ENCODE peak calls at places on chromosome 12, in nine cellular contexts. One of them, this sample, is unnamed.

GRCh38 chr12:75852143-75852542 is 179.4 kb downstream of the PHLDA1 start:
- DNase-seq in CD8-positive, alpha-beta T cell: no peak
- DNase-seq in HepG2: no peak
- DNase-seq in heart right ventricle: no peak
- DNase-seq in fibroblast of lung: peak; percentile 54
- DNase-seq in tibial artery: no peak
- DNase-seq in tibial nerve: no peak
- DNase-seq in suprapubic skin: no peak
- DNase-seq in psoas muscle: no peak
- DNase-seq in this sample: peak; percentile 93

GRCh38 chr12:57178213-57178612 is 30.8 kb upstream of the LRP1-AS start:
- DNase-seq in tibial nerve: no peak
- DNase-seq in HepG2: no peak
- DNase-seq in fibroblast of lung: no peak
- DNase-seq in psoas muscle: no peak
- DNase-seq in heart right ventricle: no peak
- DNase-seq in CD8-positive, alpha-beta T cell: no peak
- DNase-seq in suprapubic skin: no peak
- DNase-seq in tibial artery: no peak
- DNase-seq in this sample: no peak

GRCh38 chr12:12555656-12556055 is 7.0 kb downstream of the DUSP16 start:
- DNase-seq in psoas muscle: no peak
- DNase-seq in tibial nerve: no peak
- DNase-seq in fibroblast of lung: no peak
- DNase-seq in tibial artery: no peak
- DNase-seq in HepG2: no peak
- DNase-seq in heart right ventricle: no peak
- DNase-seq in CD8-positive, alpha-beta T cell: no peak
- DNase-seq in suprapubic skin: no peak
- DNase-seq in this sample: no peak

GRCh38 chr12:95413576-95413975 is 60.4 kb upstream of the METAP2 start:
- DNase-seq in HepG2: no peak
- DNase-seq in fibroblast of lung: peak; percentile 19
- DNase-seq in psoas muscle: no peak
- DNase-seq in CD8-positive, alpha-beta T cell: no peak
- DNase-seq in tibial nerve: no peak
- DNase-seq in heart right ventricle: no peak
- DNase-seq in suprapubic skin: no peak
- DNase-seq in tibial artery: no peak
- DNase-seq in this sample: no peak

GRCh38 chr12:24054411-24054810 is 104.9 kb upstream of the SOX5 start:
- DNase-seq in CD8-positive, alpha-beta T cell: no peak
- DNase-seq in psoas muscle: no peak
- DNase-seq in tibial artery: peak; percentile 70
- DNase-seq in HepG2: no peak
- DNase-seq in fibroblast of lung: no peak
- DNase-seq in tibial nerve: no peak
- DNase-seq in suprapubic skin: no peak
- DNase-seq in heart right ventricle: no peak
- DNase-seq in this sample: no peak

GRCh38 chr12:52879394-52880351 is 25.2 kb downstream of the KRT8 start:
- DNase-seq in suprapubic skin: no peak
- DNase-seq in tibial artery: peak; percentile 86
- DNase-seq in heart right ventricle: peak; percentile 76
- DNase-seq in CD8-positive, alpha-beta T cell: peak; percentile 63
- DNase-seq in fibroblast of lung: peak; percentile 78
- DNase-seq in HepG2: peak; percentile 83
- DNase-seq in psoas muscle: peak; percentile 66
- DNase-seq in tibial nerve: peak; percentile 80
- DNase-seq in this sample: peak; percentile 72

GRCh38 chr12:124109760-124110159 is 136.7 kb downstream of the ZNF664 start:
- DNase-seq in HepG2: no peak
- DNase-seq in fibroblast of lung: no peak
- DNase-seq in heart right ventricle: no peak
- DNase-seq in tibial nerve: no peak
- DNase-seq in CD8-positive, alpha-beta T cell: no peak
- DNase-seq in tibial artery: no peak
- DNase-seq in psoas muscle: no peak
- DNase-seq in suprapubic skin: no peak
- DNase-seq in this sample: no peak

GRCh38 chr12:55935742-55936151 is 4.8 kb downstream of the DGKA start:
- DNase-seq in fibroblast of lung: no peak
- DNase-seq in HepG2: no peak
- DNase-seq in psoas muscle: peak; percentile 51
- DNase-seq in tibial artery: no peak
- DNase-seq in suprapubic skin: no peak
- DNase-seq in tibial nerve: no peak
- DNase-seq in CD8-positive, alpha-beta T cell: no peak
- DNase-seq in heart right ventricle: peak; percentile 50
- DNase-seq in this sample: no peak

GRCh38 chr12:96617178-96617577 is 127.8 kb downstream of the CFAP54 start:
- DNase-seq in tibial artery: no peak
- DNase-seq in suprapubic skin: no peak
- DNase-seq in CD8-positive, alpha-beta T cell: no peak
- DNase-seq in psoas muscle: no peak
- DNase-seq in fibroblast of lung: no peak
- DNase-seq in tibial nerve: no peak
- DNase-seq in HepG2: no peak
- DNase-seq in heart right ventricle: no peak
- DNase-seq in this sample: no peak

GRCh38 chr12:96368233-96368632 is 32.0 kb downstream of the CDK17 start:
- DNase-seq in CD8-positive, alpha-beta T cell: no peak
- DNase-seq in suprapubic skin: no peak
- DNase-seq in fibroblast of lung: peak; percentile 24
- DNase-seq in psoas muscle: no peak
- DNase-seq in tibial artery: no peak
- DNase-seq in tibial nerve: no peak
- DNase-seq in heart right ventricle: no peak
- DNase-seq in HepG2: no peak
- DNase-seq in this sample: no peak

GRCh38 chr12:113467154-113467513 is 4.5 kb downstream of the LHX5 start:
- DNase-seq in tibial nerve: no peak
- DNase-seq in HepG2: no peak
- DNase-seq in suprapubic skin: no peak
- DNase-seq in tibial artery: no peak
- DNase-seq in psoas muscle: no peak
- DNase-seq in fibroblast of lung: no peak
- DNase-seq in heart right ventricle: no peak
- DNase-seq in CD8-positive, alpha-beta T cell: no peak
- DNase-seq in this sample: no peak

GRCh38 chr12:180445-180844 is 33.5 kb downstream of the SLC6A12 start:
- DNase-seq in tibial nerve: peak; percentile 34
- DNase-seq in CD8-positive, alpha-beta T cell: no peak
- DNase-seq in tibial artery: peak; percentile 75
- DNase-seq in HepG2: no peak
- DNase-seq in psoas muscle: no peak
- DNase-seq in suprapubic skin: no peak
- DNase-seq in heart right ventricle: no peak
- DNase-seq in fibroblast of lung: peak; percentile 42
- DNase-seq in this sample: no peak

GRCh38 chr12:45224311-45224710 is 8.4 kb downstream of the ANO6 start:
- DNase-seq in tibial nerve: no peak
- DNase-seq in suprapubic skin: no peak
- DNase-seq in tibial artery: no peak
- DNase-seq in heart right ventricle: no peak
- DNase-seq in psoas muscle: no peak
- DNase-seq in CD8-positive, alpha-beta T cell: no peak
- DNase-seq in HepG2: no peak
- DNase-seq in fibroblast of lung: no peak
- DNase-seq in this sample: no peak
- H3K4me1 ChIP-seq in tibial nerve: peaks cover under 1% of the 10 kb centered on the region
- H3K4me1 ChIP-seq in suprapubic skin: peaks cover 26% of the 10 kb centered on the region
- H3K4me1 ChIP-seq in tibial artery: peaks cover 5% of the 10 kb centered on the region
- H3K4me1 ChIP-seq in heart right ventricle: peaks cover 14% of the 10 kb centered on the region
- H3K4me1 ChIP-seq in psoas muscle: peaks cover 46% of the 10 kb centered on the region
- H3K4me1 ChIP-seq in CD8-positive, alpha-beta T cell: peaks cover 9% of the 10 kb centered on the region
- H3K4me1 ChIP-seq in HepG2: peaks cover 19% of the 10 kb centered on the region
- H3K4me1 ChIP-seq in fibroblast of lung: peaks cover 2% of the 10 kb centered on the region
- H3K4me1 ChIP-seq in this sample: peaks cover 24% of the 10 kb centered on the region

DNA sequence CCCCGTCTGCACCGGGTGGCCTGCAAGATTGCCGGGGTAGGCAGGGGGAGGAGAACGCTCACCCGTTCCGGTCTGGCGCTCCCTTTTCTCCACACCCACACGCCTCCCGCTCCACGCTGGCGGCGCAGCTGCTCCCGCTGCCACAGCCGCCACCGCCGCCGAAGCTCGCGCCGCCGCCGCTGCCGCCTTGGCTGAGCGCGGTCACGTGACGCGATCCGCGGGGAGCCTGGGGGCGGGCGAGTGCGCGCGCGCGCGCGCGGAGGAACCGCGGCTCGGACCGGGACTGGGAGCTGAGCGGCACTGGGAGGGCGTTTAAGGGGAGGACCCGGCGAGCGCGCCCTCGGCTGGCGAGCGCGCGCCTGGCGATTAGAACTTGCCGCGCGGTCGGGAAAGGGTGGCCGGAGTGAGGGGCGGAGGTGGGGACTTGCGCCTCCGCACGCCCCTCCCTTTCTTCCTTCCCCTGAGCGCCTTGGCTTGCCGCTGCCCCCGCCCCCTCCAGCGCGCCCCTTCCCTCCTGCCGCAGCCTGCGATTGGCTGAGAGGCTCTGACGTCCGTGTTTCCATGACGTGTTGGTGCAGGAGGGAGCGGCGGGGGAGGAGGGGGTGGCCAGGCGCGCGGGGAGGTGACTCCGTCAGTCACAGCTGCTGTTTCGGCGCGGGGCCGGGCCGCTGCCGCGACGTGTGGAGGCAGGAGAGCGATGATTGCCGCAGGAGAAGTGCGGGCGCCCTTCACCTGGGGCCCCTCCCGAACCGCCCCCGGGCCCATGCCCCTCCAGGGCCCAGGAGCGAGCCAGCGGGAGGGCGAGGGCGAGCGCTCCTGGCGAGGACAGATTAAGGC is 737 bp upstream of the ATP2B1 start:
- DNase-seq in suprapubic skin: peak; percentile 100
- DNase-seq in HepG2: peak; percentile 94
- DNase-seq in CD8-positive, alpha-beta T cell: peak; percentile 98
- DNase-seq in tibial nerve: peak; percentile 99
- DNase-seq in fibroblast of lung: peak; percentile 99
- DNase-seq in tibial artery: peak; percentile 99
- DNase-seq in heart right ventricle: peak; percentile 99
- DNase-seq in psoas muscle: peak; percentile 99
- DNase-seq in this sample: peak; percentile 95
- TF ChIP-seq CTCF in suprapubic skin: no peak
- TF ChIP-seq CTCF in HepG2: no peak
- TF ChIP-seq CTCF in CD8-positive, alpha-beta T cell: no peak
- TF ChIP-seq CTCF in tibial nerve: no peak
- TF ChIP-seq CTCF in fibroblast of lung: no peak
- TF ChIP-seq CTCF in tibial artery: no peak
- TF ChIP-seq CTCF in heart right ventricle: peak; percentile 15
- TF ChIP-seq CTCF in psoas muscle: no peak
- TF ChIP-seq CTCF in this sample: peak; percentile 23

GRCh38 chr12:65894127-65894526 is 69.8 kb downstream of the HMGA2 start:
- DNase-seq in suprapubic skin: no peak
- DNase-seq in heart right ventricle: no peak
- DNase-seq in CD8-positive, alpha-beta T cell: no peak
- DNase-seq in HepG2: no peak
- DNase-seq in tibial artery: no peak
- DNase-seq in tibial nerve: no peak
- DNase-seq in fibroblast of lung: no peak
- DNase-seq in psoas muscle: no peak
- DNase-seq in this sample: no peak
- H3K4me1 ChIP-seq in suprapubic skin: peaks cover 21% of the 10 kb centered on the region
- H3K4me1 ChIP-seq in heart right ventricle: peaks cover 13% of the 10 kb centered on the region
- H3K4me1 ChIP-seq in CD8-positive, alpha-beta T cell: no peaks in the 10 kb centered on the region
- H3K4me1 ChIP-seq in HepG2: peaks cover 93% of the 10 kb centered on the region
- H3K4me1 ChIP-seq in tibial artery: peaks cover 17% of the 10 kb centered on the region
- H3K4me1 ChIP-seq in tibial nerve: no peaks in the 10 kb centered on the region
- H3K4me1 ChIP-seq in fibroblast of lung: peaks cover 32% of the 10 kb centered on the region
- H3K4me1 ChIP-seq in psoas muscle: peaks cover 15% of the 10 kb centered on the region
- H3K4me1 ChIP-seq in this sample: peaks cover 64% of the 10 kb centered on the region

GRCh38 chr12:105220929-105221290 is 15.1 kb downstream of the APPL2 start:
- DNase-seq in CD8-positive, alpha-beta T cell: no peak
- DNase-seq in heart right ventricle: no peak
- DNase-seq in tibial artery: no peak
- DNase-seq in HepG2: no peak
- DNase-seq in suprapubic skin: no peak
- DNase-seq in fibroblast of lung: no peak
- DNase-seq in tibial nerve: no peak
- DNase-seq in psoas muscle: no peak
- DNase-seq in this sample: no peak

GRCh38 chr12:105218434-105218833 is 17.5 kb downstream of the APPL2 start:
- DNase-seq in HepG2: no peak
- DNase-seq in heart right ventricle: peak; percentile 25
- DNase-seq in psoas muscle: peak; percentile 23
- DNase-seq in suprapubic skin: no peak
- DNase-seq in fibroblast of lung: no peak
- DNase-seq in tibial artery: no peak
- DNase-seq in tibial nerve: no peak
- DNase-seq in CD8-positive, alpha-beta T cell: no peak
- DNase-seq in this sample: no peak

GRCh38 chr12:105219261-105220018 is 16.5 kb downstream of the APPL2 start:
- DNase-seq in heart right ventricle: no peak
- DNase-seq in CD8-positive, alpha-beta T cell: no peak
- DNase-seq in tibial artery: no peak
- DNase-seq in tibial nerve: no peak
- DNase-seq in fibroblast of lung: no peak
- DNase-seq in psoas muscle: no peak
- DNase-seq in suprapubic skin: no peak
- DNase-seq in HepG2: no peak
- DNase-seq in this sample: no peak

GRCh38 chr12:105221588-105222325 is 14.2 kb downstream of the APPL2 start:
- DNase-seq in tibial artery: no peak
- DNase-seq in psoas muscle: no peak
- DNase-seq in tibial nerve: no peak
- DNase-seq in HepG2: no peak
- DNase-seq in heart right ventricle: no peak
- DNase-seq in CD8-positive, alpha-beta T cell: no peak
- DNase-seq in suprapubic skin: no peak
- DNase-seq in fibroblast of lung: no peak
- DNase-seq in this sample: no peak

GRCh38 chr12:105220150-105220928 is 15.6 kb downstream of the APPL2 start:
- DNase-seq in heart right ventricle: peak; percentile 30
- DNase-seq in tibial nerve: no peak
- DNase-seq in psoas muscle: no peak
- DNase-seq in suprapubic skin: no peak
- DNase-seq in CD8-positive, alpha-beta T cell: no peak
- DNase-seq in tibial artery: no peak
- DNase-seq in HepG2: no peak
- DNase-seq in fibroblast of lung: no peak
- DNase-seq in this sample: no peak
- TF ChIP-seq CTCF in heart right ventricle: no peak
- TF ChIP-seq CTCF in tibial nerve: no peak
- TF ChIP-seq CTCF in psoas muscle: no peak
- TF ChIP-seq CTCF in suprapubic skin: no peak
- TF ChIP-seq CTCF in CD8-positive, alpha-beta T cell: no peak
- TF ChIP-seq CTCF in tibial artery: no peak
- TF ChIP-seq CTCF in HepG2: no peak
- TF ChIP-seq CTCF in fibroblast of lung: no peak
- TF ChIP-seq CTCF in this sample: no peak